ENCODE peak calls at places on chromosome 15, in eight cellular contexts. Q, N, U, X, B, E, I and S are unnamed samples.

GRCh38 chr15:60526127-60526616 is 47.2 kb upstream of the ICE2 start:
- DNase-seq in X (no peak), E (no peak), B (no peak), I (peak), U (no peak), Q (no peak), N (no peak), S (no peak)

GRCh38 chr15:25178835-25179672 is 224.3 kb downstream of the SNRPN start:
- DNase-seq in E (peak), N (no peak), I (peak), U (no peak), B (no peak), X (no peak), Q (no peak), S (peak)

GRCh38 chr15:68816795-68817303 is 3.8 kb downstream of the ANP32A start:
- DNase-seq in I (peak), B (no peak), Q (no peak), X (no peak), E (no peak), N (no peak), U (no peak), S (no peak)

GRCh38 chr15:80478075-80478474 is 73.9 kb downstream of the ARNT2 start:
- DNase-seq in Q (no peak), E (no peak), I (no peak), X (no peak), U (no peak), B (no peak), N (no peak), S (no peak)

GRCh38 chr15:94119215-94119815 is 112.0 kb upstream of the MCTP2 start:
- DNase-seq in U (no peak), E (no peak), B (no peak), X (no peak), Q (no peak), N (no peak), I (no peak), S (no peak)

GRCh38 chr15:50774450-50774849 is 8.9 kb upstream of the SPPL2A start:
- DNase-seq in Q (no peak), E (no peak), I (no peak), B (no peak), N (no peak), U (no peak), X (no peak), S (no peak)

GRCh38 chr15:83489690-83490089 is 42.5 kb downstream of the SH3GL3 start:
- DNase-seq in U (no peak), B (no peak), I (no peak), E (no peak), X (no peak), N (no peak), Q (no peak), S (no peak)

GRCh38 chr15:49421991-49422390 is 1.1 kb upstream of the FGF7 start:
- DNase-seq in B (peak), U (no peak), X (no peak), E (peak), I (peak), N (peak), Q (peak), S (peak)

GRCh38 chr15:70196314-70197291 is 98.9 kb upstream of the TLE3 start:
- DNase-seq in B (no peak), Q (no peak), X (no peak), E (peak), I (peak), U (no peak), N (peak), S (peak)

GRCh38 chr15:52658955-52659354 is 20.2 kb downstream of the ATOSA start:
- DNase-seq in B (no peak), E (no peak), U (no peak), I (no peak), Q (no peak), X (no peak), N (no peak), S (no peak)

GRCh38 chr15:67806539-67806935 is 18.8 kb upstream of the SKOR1 start:
- DNase-seq in U (no peak), Q (no peak), B (no peak), N (no peak), I (no peak), X (no peak), E (peak), S (no peak)

GRCh38 chr15:39021341-39021740 is 456.7 kb upstream of the RASGRP1 start:
- DNase-seq in Q (no peak), U (no peak), X (no peak), E (no peak), N (no peak), B (no peak), I (no peak), S (no peak)

GRCh38 chr15:39014682-39015081 is 450.1 kb upstream of the RASGRP1 start:
- DNase-seq in U (no peak), B (no peak), I (no peak), E (no peak), N (no peak), X (no peak), Q (no peak), S (no peak)

GRCh38 chr15:39013262-39013661 is 448.6 kb upstream of the RASGRP1 start:
- DNase-seq in N (no peak), I (no peak), U (no peak), E (no peak), X (no peak), Q (no peak), B (no peak), S (no peak)

GRCh38 chr15:39018966-39019365 is 454.4 kb upstream of the RASGRP1 start:
- DNase-seq in Q (no peak), X (no peak), N (no peak), U (no peak), B (no peak), E (no peak), I (no peak), S (no peak)

DNA sequence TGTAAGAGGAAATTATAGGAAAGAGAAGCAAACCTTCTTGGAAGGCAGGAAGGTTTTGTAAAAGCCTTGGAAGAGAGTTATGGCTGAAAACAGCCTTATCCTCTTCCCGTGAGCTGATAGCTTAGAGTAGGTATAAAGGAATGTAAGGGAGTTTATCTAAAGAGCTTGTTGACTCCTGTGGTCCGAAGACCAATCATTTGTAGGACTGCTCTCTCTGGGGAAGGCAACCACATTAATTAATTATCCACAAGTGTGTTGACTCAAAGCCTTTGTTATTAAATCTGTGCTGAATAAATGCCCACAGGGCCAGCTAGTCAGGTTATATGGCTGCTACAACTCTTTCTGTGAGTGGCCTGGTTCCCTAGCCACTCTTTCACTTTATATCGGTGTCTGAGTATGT is 452.1 kb upstream of the RASGRP1 start:
- DNase-seq in I (no peak), B (no peak), N (no peak), Q (no peak), X (no peak), E (no peak), U (no peak), S (no peak)
- TF ChIP-seq CTCF in I (no peak), B (no peak), N (no peak), Q (no peak), X (no peak), E (no peak), U (no peak), S (no peak)

GRCh38 chr15:43769584-43770228 is 7.1 kb downstream of the ELL3 start:
- DNase-seq in N (peak), I (no peak), X (peak), U (no peak), Q (peak), B (no peak), E (peak), S (peak)
- TF ChIP-seq CTCF in N (peak), I (peak), X (peak), U (peak), Q (peak), B (peak), E (peak), S (peak)

DNA sequence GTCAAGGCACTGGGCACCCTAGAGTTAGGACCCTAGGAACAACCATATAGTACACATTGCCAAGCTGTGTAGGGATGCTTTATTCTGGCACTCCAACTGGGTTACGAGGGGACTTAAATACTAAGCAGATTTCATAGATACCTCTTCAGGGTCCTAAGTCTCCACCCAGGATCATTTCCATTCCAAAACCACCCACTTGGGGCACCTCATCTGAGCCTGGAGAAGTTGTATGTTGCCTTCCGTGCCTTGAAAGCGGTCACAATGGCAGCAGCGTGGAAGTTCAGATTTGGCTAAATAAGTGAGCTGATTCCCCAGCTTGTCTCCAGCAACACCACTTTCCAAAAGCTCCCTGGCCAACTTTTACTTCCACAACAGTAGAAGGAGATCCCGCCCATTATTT is 4.6 kb downstream of the TMEM202 start:
- DNase-seq in E (no peak), I (no peak), U (no peak), Q (no peak), B (no peak), X (no peak), N (no peak), S (no peak)
- TF ChIP-seq CTCF in E (no peak), I (no peak), U (no peak), Q (no peak), B (no peak), X (no peak), N (no peak), S (no peak)

GRCh38 chr15:45179221-45179985 is 8.4 kb downstream of the SHF start:
- DNase-seq in E (peak), Q (no peak), I (no peak), X (no peak), U (no peak), N (no peak), B (no peak), S (peak)
- TF ChIP-seq CTCF in E (peak), Q (peak), I (no peak), X (peak), U (peak), N (peak), B (peak), S (peak)